ENCODE peak calls at places on chromosome 16, in eight cellular contexts. I is OCI-LY7, W is heart right ventricle, P is neural progenitor cell, E is neural crest cell, R is lower lobe of right lung, N is dorsolateral prefrontal cortex, U is BE2C. H is an unnamed sample.

GRCh38 chr16:1914084-1914608 is 4.1 kb downstream of the HS3ST6 start:
- DNase-seq in I (no peak), W (no peak), P (no peak), E (no peak), R (no peak), N (no peak), U (no peak), H (no peak)

GRCh38 chr16:49407873-49408565 is 34.4 kb downstream of the C16orf78 start:
- DNase-seq in I (peak), W (peak), P (peak), E (peak), R (peak), N (peak), U (peak), H (peak)

GRCh38 chr16:69393898-69394849 is 8.4 kb upstream of the TERF2 start:
- DNase-seq in I (no peak), W (no peak), P (no peak), E (no peak), R (no peak), N (no peak), U (no peak), H (no peak)

GRCh38 chr16:85449195-85449884 is 163.8 kb upstream of the GSE1 start:
- DNase-seq in I (no peak), W (no peak), P (no peak), E (no peak), R (no peak), N (no peak), U (no peak), H (no peak)

GRCh38 chr16:69820926-69821541 is 58.9 kb downstream of the WWP2 start:
- DNase-seq in I (no peak), W (no peak), P (no peak), E (no peak), R (no peak), N (peak), U (no peak), H (no peak)

GRCh38 chr16:58644765-58645487 is 15.3 kb upstream of the CNOT1 start:
- DNase-seq in I (no peak), W (no peak), P (no peak), E (no peak), R (no peak), N (no peak), U (no peak), H (no peak)

GRCh38 chr16:68396481-68396880 is 51.8 kb downstream of the SMPD3 start:
- DNase-seq in I (peak), W (no peak), P (peak), E (peak), R (peak), N (no peak), U (peak), H (no peak)

GRCh38 chr16:24580665-24581064 is 41.3 kb downstream of the RBBP6 start:
- DNase-seq in I (no peak), W (no peak), P (no peak), E (no peak), R (no peak), N (no peak), U (no peak), H (no peak)

GRCh38 chr16:71672125-71672524 is 46.1 kb downstream of the MARVELD3 start:
- DNase-seq in I (no peak), W (no peak), P (peak), E (no peak), R (no peak), N (no peak), U (no peak), H (no peak)

GRCh38 chr16:11232852-11233726 is 22.9 kb downstream of the SOCS1 start:
- DNase-seq in I (peak), W (peak), P (no peak), E (no peak), R (peak), N (no peak), U (no peak), H (no peak)

GRCh38 chr16:68790130-68790761 is 53.1 kb upstream of the TANGO6 start:
- DNase-seq in I (no peak), W (no peak), P (peak), E (no peak), R (no peak), N (no peak), U (no peak), H (no peak)

GRCh38 chr16:51508813-51509212 is 357.7 kb upstream of the SALL1 start:
- DNase-seq in I (no peak), W (no peak), P (no peak), E (no peak), R (no peak), N (no peak), U (no peak), H (no peak)

GRCh38 chr16:28820016-28820415 is 2.8 kb upstream of the ATXN2L start:
- DNase-seq in I (no peak), W (no peak), P (no peak), E (no peak), R (no peak), N (no peak), U (no peak), H (no peak)

GRCh38 chr16:25256821-25257503 is 683 bp downstream of the ZKSCAN2 start:
- DNase-seq in I (peak), W (peak), P (peak), E (peak), R (peak), N (no peak), U (peak), H (peak)

GRCh38 chr16:76856112-76856511 is 334.9 kb upstream of the MON1B start:
- DNase-seq in I (no peak), W (no peak), P (no peak), E (no peak), R (no peak), N (no peak), U (no peak), H (no peak)

GRCh38 chr16:76857402-76857801 is 333.6 kb upstream of the MON1B start:
- DNase-seq in I (no peak), W (no peak), P (no peak), E (no peak), R (no peak), N (no peak), U (no peak), H (no peak)

DNA sequence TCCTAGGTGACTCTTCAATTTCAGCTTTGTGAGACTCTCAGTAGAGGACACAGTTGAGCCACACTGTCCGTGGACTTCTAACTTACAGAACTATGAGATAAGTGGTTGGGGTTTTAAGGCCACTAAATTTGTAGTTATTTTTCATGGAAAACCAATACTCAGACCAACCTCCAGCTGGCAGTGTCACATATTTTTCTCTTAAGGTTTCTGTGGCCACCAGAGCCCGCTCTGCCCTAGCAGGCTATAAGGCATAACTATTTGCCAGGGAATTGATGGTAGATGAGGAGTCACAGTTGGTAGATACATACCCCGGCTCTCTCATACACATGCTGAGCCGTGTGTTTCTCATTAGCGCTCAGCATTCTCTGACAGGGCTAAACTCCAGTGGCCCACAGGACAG is 336.8 kb upstream of the MON1B start:
- DNase-seq in I (peak), W (no peak), P (no peak), E (no peak), R (no peak), N (no peak), U (peak), H (no peak)
- TF ChIP-seq CTCF in I (peak), W (no peak), P (peak), E (no peak), R (no peak), N (no peak), U (peak), H (no peak)

DNA sequence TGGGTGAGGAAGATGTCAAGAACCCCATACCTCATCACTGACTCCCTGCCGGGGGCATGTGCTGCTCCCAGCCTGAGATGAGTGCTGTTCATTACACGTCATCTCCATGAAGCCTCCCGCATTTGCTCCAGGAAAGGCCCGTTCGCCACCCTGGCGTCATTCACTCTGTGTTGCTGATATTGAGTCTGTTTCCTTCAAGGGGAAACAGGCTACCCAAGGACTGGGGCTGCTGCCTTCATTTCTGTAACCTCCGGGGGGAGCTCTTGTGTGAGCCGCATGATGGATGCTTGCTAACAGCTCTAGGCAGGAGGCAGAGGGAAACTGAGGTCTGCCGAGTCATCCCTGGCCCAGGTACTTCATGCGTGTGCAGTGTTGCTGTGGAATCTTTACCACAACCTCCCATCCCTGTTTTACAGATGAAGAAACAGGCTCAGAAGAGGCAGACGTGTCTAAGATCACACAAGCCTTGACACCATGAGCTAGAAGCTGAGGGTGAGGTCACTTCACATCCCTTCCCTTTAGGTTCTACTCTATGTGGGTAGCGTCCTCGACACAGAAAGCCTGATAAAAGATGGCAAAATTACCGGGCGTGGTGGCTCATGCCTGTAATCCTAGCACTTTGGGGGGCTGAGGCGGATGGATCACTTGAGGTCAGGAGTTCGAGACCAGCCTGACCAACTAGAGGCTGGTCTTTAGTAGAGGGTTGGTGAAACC is 3.5 kb upstream of the ARMC5 start:
- DNase-seq in I (peak), W (no peak), P (peak), E (no peak), R (no peak), N (no peak), U (peak), H (no peak)
- TF ChIP-seq CTCF in I (peak), W (peak), P (peak), E (peak), R (peak), N (peak), U (peak), H (no peak)

DNA sequence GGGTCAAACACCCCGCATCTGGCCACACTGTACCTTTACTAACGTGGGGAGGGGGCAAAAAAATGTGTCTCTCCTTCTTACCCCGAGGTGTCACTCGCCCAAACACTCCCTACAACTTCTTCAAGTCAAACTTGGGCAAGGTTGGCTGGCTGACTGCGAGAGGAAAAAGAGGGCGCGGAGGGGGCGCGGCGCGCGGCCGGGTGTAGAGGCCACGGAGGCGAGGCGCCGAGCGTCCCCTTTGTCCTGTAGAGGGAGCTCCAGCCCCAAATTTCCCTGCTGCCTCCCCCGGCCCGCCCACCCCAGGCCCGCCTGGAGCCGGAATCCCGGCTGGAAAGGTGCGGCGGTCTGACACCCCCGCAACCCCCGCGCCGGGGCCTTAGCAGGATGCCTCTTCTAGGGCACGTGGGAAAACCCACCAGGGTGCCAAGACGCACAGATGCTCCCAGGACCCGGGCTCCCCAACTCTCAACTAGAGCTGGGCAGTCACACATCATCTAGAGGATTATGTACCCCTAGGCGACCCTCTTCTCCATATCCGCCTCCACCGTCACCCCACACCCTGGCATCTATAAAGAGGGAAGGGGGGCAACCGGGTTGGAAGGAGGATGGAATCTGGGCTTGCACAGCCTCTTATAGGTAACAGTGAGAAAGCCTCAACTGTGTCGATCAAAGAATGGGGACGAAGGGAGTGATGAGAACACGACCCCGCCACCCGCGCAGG is 4.2 kb downstream of the IRX3 start:
- DNase-seq in I (no peak), W (peak), P (peak), E (peak), R (peak), N (no peak), U (peak), H (no peak)
- TF ChIP-seq CTCF in I (peak), W (peak), P (peak), E (peak), R (peak), N (peak), U (peak), H (peak)

GRCh38 chr16:55622930-55623561 is 32.7 kb upstream of the SLC6A2 start:
- DNase-seq in I (peak), W (no peak), P (peak), E (no peak), R (no peak), N (no peak), U (peak), H (no peak)
- TF ChIP-seq CTCF in I (peak), W (peak), P (peak), E (peak), R (peak), N (no peak), U (peak), H (no peak)

H was measured in mesothelial cell of epicardium.